ENCODE peak calls at places on chromosomes 3 and 15, in six cellular contexts. One of them, this sample, is unnamed.

GRCh38 chr15:68439506-68439905 is 7.5 kb upstream of the ITGA11 start:
- DNase-seq in lower leg skin: no peak
- DNase-seq in ELR: no peak
- DNase-seq in EL: no peak
- DNase-seq in mucosa of gallbladder: no peak
- DNase-seq in CD4-positive, alpha-beta T cell: no peak
- DNase-seq in this sample: peak

GRCh38 chr3:146161725-146162047 is 702 bp upstream of the PLOD2 start:
- DNase-seq in lower leg skin: no peak
- DNase-seq in ELR: peak
- DNase-seq in EL: no peak
- DNase-seq in mucosa of gallbladder: peak
- DNase-seq in CD4-positive, alpha-beta T cell: no peak
- DNase-seq in this sample: peak

GRCh38 chr3:33001889-33002288 is 50.4 kb downstream of the CCR4 start:
- DNase-seq in lower leg skin: no peak
- DNase-seq in ELR: no peak
- DNase-seq in EL: no peak
- DNase-seq in mucosa of gallbladder: no peak
- DNase-seq in CD4-positive, alpha-beta T cell: no peak
- DNase-seq in this sample: no peak

GRCh38 chr3:195251336-195252065 is 19.5 kb downstream of the XXYLT1 start:
- DNase-seq in lower leg skin: peak
- DNase-seq in ELR: no peak
- DNase-seq in EL: no peak
- DNase-seq in mucosa of gallbladder: no peak
- DNase-seq in CD4-positive, alpha-beta T cell: no peak
- DNase-seq in this sample: peak

GRCh38 chr15:39296955-39297354 is 283.9 kb upstream of the THBS1 start:
- DNase-seq in lower leg skin: no peak
- DNase-seq in ELR: no peak
- DNase-seq in EL: no peak
- DNase-seq in mucosa of gallbladder: no peak
- DNase-seq in CD4-positive, alpha-beta T cell: no peak
- DNase-seq in this sample: no peak

GRCh38 chr15:68578175-68578959 is 426 bp upstream of the CORO2B start:
- DNase-seq in lower leg skin: peak
- DNase-seq in ELR: peak
- DNase-seq in EL: peak
- DNase-seq in mucosa of gallbladder: peak
- DNase-seq in CD4-positive, alpha-beta T cell: no peak
- DNase-seq in this sample: peak

GRCh38 chr3:194925614-194926013 is 239.9 kb downstream of the FAM43A start:
- DNase-seq in lower leg skin: no peak
- DNase-seq in ELR: no peak
- DNase-seq in EL: no peak
- DNase-seq in mucosa of gallbladder: peak
- DNase-seq in CD4-positive, alpha-beta T cell: no peak
- DNase-seq in this sample: no peak

GRCh38 chr3:185175370-185175987 is 22.6 kb upstream of the C3orf70 start:
- DNase-seq in lower leg skin: peak
- DNase-seq in ELR: no peak
- DNase-seq in EL: peak
- DNase-seq in mucosa of gallbladder: peak
- DNase-seq in CD4-positive, alpha-beta T cell: no peak
- DNase-seq in this sample: no peak

GRCh38 chr3:46501702-46502101 is 3.9 kb downstream of the RTP3 start:
- DNase-seq in lower leg skin: no peak
- DNase-seq in ELR: no peak
- DNase-seq in EL: no peak
- DNase-seq in mucosa of gallbladder: no peak
- DNase-seq in CD4-positive, alpha-beta T cell: no peak
- DNase-seq in this sample: no peak

GRCh38 chr3:22372292-22372949 is 621.4 kb upstream of the ZNF385D start:
- DNase-seq in lower leg skin: no peak
- DNase-seq in ELR: no peak
- DNase-seq in EL: no peak
- DNase-seq in mucosa of gallbladder: no peak
- DNase-seq in CD4-positive, alpha-beta T cell: no peak
- DNase-seq in this sample: no peak

GRCh38 chr15:42576040-42576594 is 711 bp downstream of the STARD9 start:
- DNase-seq in lower leg skin: no peak
- DNase-seq in ELR: peak
- DNase-seq in EL: peak
- DNase-seq in mucosa of gallbladder: no peak
- DNase-seq in CD4-positive, alpha-beta T cell: no peak
- DNase-seq in this sample: no peak

GRCh38 chr3:16994842-16995535 is 110.2 kb downstream of the PLCL2 start:
- DNase-seq in lower leg skin: no peak
- DNase-seq in ELR: no peak
- DNase-seq in EL: no peak
- DNase-seq in mucosa of gallbladder: no peak
- DNase-seq in CD4-positive, alpha-beta T cell: no peak
- DNase-seq in this sample: no peak

GRCh38 chr15:54840999-54841398 is 355.7 kb downstream of the RSL24D1 start:
- DNase-seq in lower leg skin: no peak
- DNase-seq in ELR: no peak
- DNase-seq in EL: no peak
- DNase-seq in mucosa of gallbladder: no peak
- DNase-seq in CD4-positive, alpha-beta T cell: no peak
- DNase-seq in this sample: no peak

GRCh38 chr3:43484926-43485488 is 136.8 kb downstream of the ANO10 start:
- DNase-seq in lower leg skin: no peak
- DNase-seq in ELR: no peak
- DNase-seq in EL: no peak
- DNase-seq in mucosa of gallbladder: no peak
- DNase-seq in CD4-positive, alpha-beta T cell: no peak
- DNase-seq in this sample: no peak

GRCh38 chr15:99098991-99099390 is 5.9 kb upstream of the SYNM start:
- DNase-seq in lower leg skin: no peak
- DNase-seq in ELR: no peak
- DNase-seq in EL: no peak
- DNase-seq in mucosa of gallbladder: no peak
- DNase-seq in CD4-positive, alpha-beta T cell: no peak
- DNase-seq in this sample: no peak

GRCh38 chr3:171459130-171459941 is 869 bp downstream of the TNIK start:
- DNase-seq in lower leg skin: no peak
- DNase-seq in ELR: peak
- DNase-seq in EL: peak
- DNase-seq in mucosa of gallbladder: peak
- DNase-seq in CD4-positive, alpha-beta T cell: peak
- DNase-seq in this sample: no peak

GRCh38 chr3:45654344-45654934 is 34.8 kb upstream of the SACM1L start:
- DNase-seq in lower leg skin: no peak
- DNase-seq in ELR: no peak
- DNase-seq in EL: no peak
- DNase-seq in mucosa of gallbladder: no peak
- DNase-seq in CD4-positive, alpha-beta T cell: no peak
- DNase-seq in this sample: no peak

GRCh38 chr3:118544458-118544857 is 490.2 kb downstream of the IGSF11 start:
- DNase-seq in lower leg skin: no peak
- DNase-seq in ELR: peak
- DNase-seq in EL: no peak
- DNase-seq in mucosa of gallbladder: no peak
- DNase-seq in CD4-positive, alpha-beta T cell: no peak
- DNase-seq in this sample: no peak

This sample was measured in tibial artery.